ENCODE peak calls at places on chromosomes 3 and 15, in eight cellular contexts. F is stimulated activated naive CD4-positive, alpha-beta T cell; L is activated effector memory CD4-positive, alpha-beta T cell treated with anti-CD3 and anti-CD28 coated beads, Interleukin-2, amount 50 U/mL, for 16 hours; K is GM10248; H is foreskin fibroblast; A is T-cell; S is memory B cell; I is Right ventricle myocardium superior. U is an unnamed sample.
A peak's percentile ranks its signal among the peaks of the same experiment; 100 is the strongest.

GRCh38 chr3:18245721-18246120 is 179.4 kb downstream of the SATB1 start:
- DNase-seq in H (no peak), F (no peak), S (no peak), A (no peak), K (no peak), I (no peak), L (no peak), U (no peak)

GRCh38 chr3:63343674-63344073 is 65.6 kb downstream of the SYNPR start:
- DNase-seq in H (peak; percentile 99), K (no peak), A (peak; percentile 4), L (peak; percentile 62), S (no peak), F (no peak), I (peak; percentile 71), U (no peak)

GRCh38 chr15:62770752-62771151 is 271.8 kb upstream of the TPM1 start:
- DNase-seq in S (no peak), H (peak; percentile 85), I (no peak), F (no peak), K (no peak), L (no peak), A (no peak), U (no peak)

GRCh38 chr3:25575001-25575400 is 89.7 kb downstream of the TOP2B start:
- DNase-seq in A (no peak), H (no peak), S (no peak), F (no peak), K (no peak), I (no peak), L (no peak), U (no peak)

GRCh38 chr3:69011331-69011730 is 2.2 kb downstream of the EOGT start:
- DNase-seq in A (no peak), L (no peak), K (no peak), H (no peak), F (no peak), S (no peak), I (no peak), U (no peak)

GRCh38 chr3:67593761-67594234 is 60.6 kb downstream of the SUCLG2 start:
- DNase-seq in A (no peak), H (peak; percentile 69), F (no peak), L (no peak), S (no peak), I (no peak), K (no peak), U (no peak)

GRCh38 chr3:102536479-102536878 is 101.7 kb downstream of the ZPLD1 start:
- DNase-seq in F (no peak), K (peak; percentile 17), S (no peak), A (no peak), H (peak; percentile 39), L (no peak), I (no peak), U (no peak)

GRCh38 chr3:135989247-135989646 is 23.7 kb downstream of the PPP2R3A start:
- DNase-seq in S (no peak), H (peak; percentile 70), F (no peak), K (no peak), I (no peak), L (no peak), A (no peak), U (no peak)

GRCh38 chr3:159250961-159251360 is 449.1 kb downstream of the MFSD1 start:
- DNase-seq in L (no peak), A (no peak), K (no peak), I (no peak), F (no peak), S (no peak), H (peak; percentile 33), U (no peak)

GRCh38 chr15:59294574-59294960 is 78.1 kb downstream of the MYO1E start:
- DNase-seq in K (no peak), A (no peak), L (no peak), H (peak; percentile 46), F (no peak), I (no peak), S (no peak), U (no peak)

GRCh38 chr15:62138124-62138523 is 27.0 kb downstream of the C2CD4B start:
- DNase-seq in K (no peak), A (no peak), H (peak; percentile 70), S (no peak), I (no peak), F (no peak), L (no peak), U (no peak)

GRCh38 chr3:32105291-32106131 is 909 bp upstream of the GPD1L start:
- DNase-seq in F (no peak), I (no peak), A (no peak), L (no peak), K (no peak), H (peak; percentile 38), S (no peak), U (no peak)

GRCh38 chr3:141544697-141545096 is 57.9 kb downstream of the RASA2 start:
- DNase-seq in H (no peak), F (no peak), K (no peak), A (no peak), I (no peak), S (no peak), L (no peak), U (no peak)

GRCh38 chr15:79101866-79102581 is 11.4 kb upstream of the RASGRF1 start:
- DNase-seq in A (no peak), H (no peak), I (no peak), F (no peak), S (no peak), K (no peak), L (no peak), U (no peak)

GRCh38 chr15:37528432-37528831 is 406.0 kb upstream of the TMCO5A start:
- DNase-seq in S (no peak), A (no peak), L (no peak), K (no peak), H (no peak), I (no peak), F (no peak), U (no peak)

GRCh38 chr15:43095708-43096347 is 10.0 kb downstream of the UBR1 start:
- DNase-seq in L (no peak), I (no peak), H (peak; percentile 45), S (no peak), A (no peak), K (no peak), F (no peak), U (no peak)

GRCh38 chr3:127786358-127787070 is 35.8 kb downstream of the MGLL start:
- DNase-seq in F (no peak), H (peak; percentile 94), K (no peak), L (no peak), A (no peak), S (no peak), I (peak; percentile 93), U (no peak)

GRCh38 chr3:15152166-15152565 is 53.2 kb upstream of the RBSN start:
- DNase-seq in K (no peak), A (no peak), F (no peak), L (no peak), H (no peak), I (no peak), S (no peak), U (no peak)

GRCh38 chr3:22506871-22507270 is 696.3 kb upstream of the UBE2E2 start:
- DNase-seq in S (no peak), F (no peak), I (no peak), K (no peak), L (no peak), H (peak; percentile 11), A (no peak), U (no peak)

GRCh38 chr15:40942337-40942854 is 10.9 kb upstream of the CHAC1 start:
- DNase-seq in K (no peak), L (no peak), S (no peak), F (peak; percentile 42), I (peak; percentile 36), H (no peak), A (no peak), U (no peak)

GRCh38 chr3:79246875-79247274 is 520.9 kb downstream of the ROBO1 start:
- DNase-seq in S (no peak), H (no peak), F (no peak), A (no peak), L (no peak), I (no peak), K (no peak), U (no peak)

GRCh38 chr15:59349715-59350420 is 22.8 kb downstream of the MYO1E start:
- DNase-seq in F (no peak), A (no peak), I (no peak), H (peak; percentile 93), S (no peak), L (no peak), K (peak; percentile 40), U (no peak)

GRCh38 chr15:85941186-85941855 is 138.3 kb upstream of the AGBL1 start:
- DNase-seq in A (no peak), S (no peak), K (no peak), L (no peak), I (no peak), H (no peak), F (no peak), U (no peak)

GRCh38 chr3:13217736-13218540 is 144.7 kb upstream of the IQSEC1 start:
- DNase-seq in I (peak; percentile 6), A (no peak), L (no peak), S (no peak), F (no peak), K (no peak), H (peak; percentile 5), U (no peak)

GRCh38 chr15:71634820-71635219 is 175.5 kb upstream of the NR2E3 start:
- DNase-seq in F (no peak), K (no peak), S (no peak), I (no peak), A (no peak), L (no peak), H (peak; percentile 79), U (no peak)

GRCh38 chr3:40096561-40097506 is 212.7 kb upstream of the EIF1B start:
- DNase-seq in I (no peak), A (no peak), L (no peak), F (no peak), S (no peak), H (peak; percentile 66), K (no peak), U (no peak)

GRCh38 chr3:126865736-126866135 is 117.2 kb upstream of the PLXNA1 start:
- DNase-seq in K (no peak), A (no peak), S (no peak), F (no peak), H (no peak), L (no peak), I (no peak), U (no peak)

GRCh38 chr15:75203017-75203907 is 1.6 kb downstream of the C15orf39 start:
- DNase-seq in L (no peak), K (no peak), F (no peak), A (no peak), S (no peak), I (no peak), H (peak; percentile 44), U (no peak)

GRCh38 chr3:101099791-101100190 is 106.6 kb upstream of the ABI3BP start:
- DNase-seq in I (no peak), F (no peak), K (no peak), H (no peak), A (no peak), S (no peak), L (no peak), U (no peak)

GRCh38 chr15:26355671-26356070 is 417.2 kb downstream of the GABRB3 start:
- DNase-seq in F (no peak), A (no peak), I (no peak), H (no peak), K (no peak), L (no peak), S (no peak), U (no peak)

GRCh38 chr15:98525625-98526024 is 122.7 kb upstream of the IGF1R start:
- DNase-seq in S (no peak), A (no peak), I (no peak), H (peak; percentile 71), K (no peak), F (no peak), L (no peak), U (no peak)

GRCh38 chr3:98906230-98906629 is 4.7 kb upstream of the DCBLD2 start:
- DNase-seq in F (no peak), H (peak; percentile 86), I (no peak), L (no peak), A (no peak), K (no peak), S (no peak), U (no peak)

GRCh38 chr15:68730491-68731317 is 90.0 kb downstream of the ANP32A start:
- DNase-seq in F (no peak), A (peak; percentile 24), L (no peak), H (peak; percentile 74), S (no peak), K (peak; percentile 48), I (peak; percentile 56), U (no peak)

GRCh38 chr3:122183521-122183892 is at the start of gene CASR:
- DNase-seq in K (peak; percentile 23), F (no peak), S (no peak), A (no peak), I (no peak), H (peak; percentile 8), L (no peak), U (no peak)